ENCODE peak calls at places on chromosomes 5 and 9, in five cellular contexts. Y, J, U, H and S are unnamed samples.

GRCh38 chr5:80216753-80217596 is 38.9 kb downstream of the SERINC5 start:
- DNase-seq in Y (peak; percentile 84), J (peak; percentile 88), U (peak; percentile 31), H (no peak), S (no peak)

GRCh38 chr5:80255425-80255751 is 460 bp downstream of the SERINC5 start:
- DNase-seq in Y (peak; percentile 95), J (peak; percentile 67), U (peak; percentile 80), H (no peak), S (no peak)

GRCh38 chr5:141488591-141489478 is at the start of gene PCDHGC5:
- DNase-seq in Y (peak; percentile 78), J (no peak), U (no peak), H (no peak), S (no peak)

GRCh38 chr5:88672644-88673493 is 210.1 kb downstream of the MEF2C start:
- DNase-seq in Y (no peak), J (no peak), U (peak; percentile 80), H (no peak), S (no peak)

GRCh38 chr9:104923289-104923688 is 4.7 kb downstream of the ABCA1 start:
- DNase-seq in Y (no peak), J (no peak), U (no peak), H (no peak), S (peak; percentile 51)

GRCh38 chr9:130232899-130233586 is 32.5 kb upstream of the HMCN2 start:
- DNase-seq in Y (no peak), J (no peak), U (no peak), H (no peak), S (no peak)

GRCh38 chr9:77848428-77848827 is 183.2 kb downstream of the GNAQ start:
- DNase-seq in Y (no peak), J (no peak), U (peak; percentile 13), H (no peak), S (no peak)

GRCh38 chr5:174119386-174119785 is 73.9 kb downstream of the NSG2 start:
- DNase-seq in Y (peak; percentile 61), J (no peak), U (no peak), H (no peak), S (no peak)

GRCh38 chr5:134837530-134838181 is 8.1 kb upstream of the C5orf24 start:
- DNase-seq in Y (no peak), J (no peak), U (no peak), H (no peak), S (no peak)

GRCh38 chr9:104780796-104781395 is 17.0 kb downstream of the NIPSNAP3B start:
- DNase-seq in Y (no peak), J (no peak), U (no peak), H (peak; percentile 36), S (peak; percentile 0)

GRCh38 chr9:83199240-83199639 is 136.3 kb upstream of the RASEF start:
- DNase-seq in Y (no peak), J (no peak), U (peak; percentile 71), H (peak; percentile 23), S (peak; percentile 35)

GRCh38 chr5:139711067-139711851 is 63.1 kb downstream of the CXXC5 start:
- DNase-seq in Y (no peak), J (no peak), U (peak; percentile 86), H (no peak), S (no peak)

GRCh38 chr9:136143215-136144001 is 24.7 kb upstream of the TMEM250 start:
- DNase-seq in Y (no peak), J (no peak), U (peak; percentile 80), H (peak; percentile 12), S (no peak)
- TF ChIP-seq CTCF in Y (no peak), J (no peak), U (peak; percentile 69), H (peak; percentile 4), S (peak; percentile 53)

GRCh38 chr5:97142521-97143254 is at the start of gene LIX1:
- DNase-seq in Y (no peak), J (no peak), U (peak; percentile 97), H (peak; percentile 22), S (no peak)
- H3K4me3 ChIP-seq in Y (no peak within 1 kb of the TSS), J (no peak within 1 kb of the TSS), U (peak within 1 kb of the TSS; percentile 82), H (no peak within 1 kb of the TSS), S (no peak within 1 kb of the TSS)

DNA sequence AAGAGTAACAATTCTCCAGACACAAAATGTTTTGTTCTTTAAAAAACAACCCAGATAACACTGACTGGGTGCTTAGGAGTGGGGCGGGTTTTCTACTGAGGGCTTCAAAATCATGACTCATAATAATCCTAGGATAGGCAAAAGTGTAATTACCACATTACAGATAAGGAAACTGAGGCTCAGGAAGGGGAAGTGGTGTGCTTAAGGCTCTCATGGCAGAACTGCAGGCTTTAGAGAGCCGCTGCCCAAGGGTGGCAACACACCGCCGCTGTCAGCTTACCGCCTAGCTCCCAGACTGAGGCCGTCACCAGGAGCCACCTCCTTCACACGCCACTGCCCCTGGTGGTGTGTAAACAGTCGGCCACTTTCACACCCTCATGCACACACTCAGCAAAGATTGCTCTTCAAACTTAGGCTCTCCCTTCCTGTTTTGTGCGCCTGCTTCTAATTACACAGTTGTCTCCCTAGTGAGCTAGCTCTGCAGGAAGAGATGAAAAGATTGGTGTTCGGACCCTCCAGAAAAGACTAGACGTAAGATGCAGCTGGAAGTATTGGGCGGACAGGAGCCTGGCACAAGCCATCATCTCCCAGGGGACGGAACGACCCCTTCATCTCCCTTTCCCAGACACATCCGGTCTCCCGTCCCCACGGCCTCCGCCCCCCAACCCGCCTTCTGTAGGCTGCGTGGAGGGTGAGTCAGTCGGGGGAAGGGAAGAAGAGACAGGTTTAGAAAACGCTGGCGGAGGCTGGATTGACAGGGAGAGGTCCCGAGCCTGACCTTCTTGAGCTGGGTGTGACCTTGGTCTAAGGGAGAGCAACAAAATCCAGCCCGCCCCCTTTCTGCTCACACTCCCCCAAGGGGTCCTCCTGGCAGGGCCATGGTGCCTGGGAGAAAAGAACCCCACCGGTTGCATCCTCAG is 162.7 kb downstream of the SYK start:
- DNase-seq in Y (peak; percentile 79), J (peak; percentile 72), U (no peak), H (no peak), S (no peak)
- TF ChIP-seq CTCF in Y (no peak), J (no peak), U (no peak), H (no peak), S (peak; percentile 7)

DNA sequence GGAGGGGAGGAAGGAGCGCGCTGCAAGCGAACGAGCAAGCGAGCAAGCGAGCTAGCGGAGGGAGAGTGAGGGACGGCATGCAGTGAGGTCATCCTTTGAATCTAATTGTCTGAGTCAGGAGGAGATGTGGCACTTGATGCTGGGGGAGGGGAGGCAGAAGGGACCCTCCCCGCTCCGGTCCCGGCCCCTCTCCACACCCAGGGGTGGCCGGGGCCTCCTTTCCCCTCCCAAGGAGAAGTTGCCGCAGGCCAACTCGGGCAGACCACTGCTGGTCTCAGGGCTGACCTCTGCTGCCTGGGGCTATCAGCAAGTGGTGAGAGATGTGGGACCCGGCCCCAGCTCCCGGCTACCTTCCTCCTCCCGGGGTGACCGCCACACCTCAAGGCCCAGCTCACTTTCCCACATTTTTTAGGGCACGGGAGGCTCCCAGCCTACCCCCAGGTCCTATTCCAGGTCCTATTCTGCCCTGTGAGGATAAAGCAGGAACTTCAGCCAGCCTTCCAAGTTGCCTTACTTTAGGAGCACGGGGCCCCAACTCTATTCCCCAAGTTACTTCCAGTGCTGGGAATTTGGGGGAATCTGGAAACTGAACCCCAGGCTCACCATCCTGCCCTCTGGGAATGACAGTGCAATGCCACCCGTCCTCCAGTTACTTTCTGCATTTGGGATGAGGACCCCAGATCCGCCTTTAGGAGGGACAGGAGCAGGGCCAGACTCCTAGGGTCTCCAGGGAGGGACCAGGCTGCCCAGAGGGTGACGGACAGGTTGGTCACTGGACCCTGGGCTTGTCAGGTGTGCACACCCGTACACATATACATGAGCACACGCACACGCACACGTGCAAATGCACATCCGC is 11.1 kb downstream of the CNTFR start:
- DNase-seq in Y (no peak), J (no peak), U (peak; percentile 86), H (no peak), S (no peak)
- H3K4me3 ChIP-seq in Y (no peak overlapping the region), J (no peak overlapping the region), U (peak overlapping the region; percentile 55), H (no peak overlapping the region), S (no peak overlapping the region)

GRCh38 chr5:157750320-157750719 is 6.8 kb downstream of the LSM11 start:
- DNase-seq in Y (no peak), J (no peak), U (no peak), H (no peak), S (no peak)

GRCh38 chr5:157747173-157747758 is 3.8 kb downstream of the LSM11 start:
- DNase-seq in Y (no peak), J (no peak), U (no peak), H (no peak), S (no peak)

GRCh38 chr5:157747766-157748700 is 4.5 kb downstream of the LSM11 start:
- DNase-seq in Y (no peak), J (no peak), U (no peak), H (no peak), S (no peak)

GRCh38 chr5:157749462-157749799 is 5.9 kb downstream of the LSM11 start:
- DNase-seq in Y (no peak), J (no peak), U (no peak), H (no peak), S (no peak)

DNA sequence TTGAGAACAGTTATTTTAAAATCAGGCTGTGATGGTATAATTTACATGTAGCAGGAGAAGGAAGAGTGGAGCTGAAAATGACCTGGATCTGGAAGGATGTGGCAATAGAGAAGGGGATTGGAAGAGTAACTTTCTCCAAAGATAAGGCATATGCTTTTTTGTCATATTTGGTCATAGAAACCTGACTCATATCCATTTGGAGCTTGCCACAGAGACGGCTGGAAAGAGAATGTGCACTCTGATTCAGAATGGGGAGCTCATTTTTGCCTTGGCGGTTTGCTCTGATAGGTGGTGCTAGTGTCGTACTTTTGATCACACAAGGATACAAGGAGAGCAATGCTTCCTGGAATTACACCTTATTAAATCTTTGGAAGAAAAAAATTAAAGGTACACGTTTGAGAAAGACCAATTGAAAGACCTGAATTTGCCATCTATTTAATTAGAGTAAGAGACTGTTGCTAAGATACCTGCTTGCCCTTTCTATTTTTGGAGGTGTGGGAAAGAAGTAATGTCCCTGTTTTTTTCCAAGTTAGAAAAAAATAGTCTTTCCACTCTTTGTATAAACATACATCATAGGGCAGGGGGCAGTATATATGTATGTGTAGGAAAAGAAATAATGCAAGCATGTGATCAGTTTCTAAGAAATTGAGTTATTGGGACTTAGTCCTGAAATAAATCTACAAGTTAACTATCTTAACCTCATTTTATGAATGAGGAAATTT is 5.4 kb downstream of the LSM11 start:
- DNase-seq in Y (no peak), J (no peak), U (no peak), H (no peak), S (peak; percentile 37)
- TF ChIP-seq CTCF in Y (no peak), J (no peak), U (no peak), H (no peak), S (peak; percentile 4)

GRCh38 chr5:109558364-109558763 is 131.4 kb upstream of the MAN2A1 start:
- DNase-seq in Y (no peak), J (no peak), U (no peak), H (no peak), S (peak; percentile 32)
- H3K4me3 ChIP-seq in Y (no peak overlapping the region), J (no peak overlapping the region), U (no peak overlapping the region), H (no peak overlapping the region), S (no peak overlapping the region)

DNA sequence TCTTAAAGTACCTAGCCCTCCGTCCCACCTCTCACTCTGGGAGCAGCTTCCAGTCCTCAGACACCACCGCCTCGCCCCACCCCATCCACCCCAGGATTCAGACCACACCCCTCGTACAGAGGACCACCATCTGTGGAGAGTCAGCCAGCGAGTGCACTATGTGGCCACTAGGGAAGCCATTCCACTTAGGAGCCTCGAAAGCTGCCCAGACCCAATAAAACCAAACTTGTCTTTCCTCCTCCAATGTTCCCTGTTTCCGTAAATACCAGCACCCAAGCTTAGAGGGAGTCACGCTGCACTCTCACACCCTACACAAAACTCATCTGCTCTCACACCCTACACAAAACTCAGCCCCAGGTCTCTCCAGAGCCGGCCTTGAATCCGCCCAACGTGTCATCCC is 1.9 kb downstream of the GCNT4 start:
- DNase-seq in Y (no peak), J (no peak), U (peak; percentile 71), H (no peak), S (no peak)
- TF ChIP-seq CTCF in Y (no peak), J (no peak), U (peak; percentile 48), H (no peak), S (peak; percentile 50)

GRCh38 chr5:179620703-179621350 is 2.6 kb downstream of the HNRNPH1 start:
- DNase-seq in Y (no peak), J (no peak), U (no peak), H (no peak), S (no peak)
- H3K4me3 ChIP-seq in Y (no peak overlapping the region), J (no peak overlapping the region), U (peak overlapping the region; percentile 98), H (peak overlapping the region; percentile 59), S (peak overlapping the region; percentile 100)